ENCODE peak calls at places on chromosomes 5 and 9, in five cellular contexts. One of them, this sample, is unnamed.

GRCh38 chr5:75365740-75366139 is 28.7 kb downstream of the HMGCR start:
- DNase-seq in H1: no peak
- DNase-seq in IMR-90: peak
- DNase-seq in mesendoderm: peak
- DNase-seq in mesenchymal stem cell: peak
- DNase-seq in this sample: no peak

GRCh38 chr5:22908129-22908528 is 55.0 kb upstream of the CDH12 start:
- DNase-seq in H1: no peak
- DNase-seq in IMR-90: peak
- DNase-seq in mesendoderm: no peak
- DNase-seq in mesenchymal stem cell: peak
- DNase-seq in this sample: no peak

GRCh38 chr5:119368238-119368630 is 12.4 kb downstream of the TNFAIP8 start:
- DNase-seq in H1: no peak
- DNase-seq in IMR-90: no peak
- DNase-seq in mesendoderm: no peak
- DNase-seq in mesenchymal stem cell: no peak
- DNase-seq in this sample: no peak

GRCh38 chr5:61910771-61911170 is 395.2 kb upstream of the KIF2A start:
- DNase-seq in H1: no peak
- DNase-seq in IMR-90: no peak
- DNase-seq in mesendoderm: no peak
- DNase-seq in mesenchymal stem cell: no peak
- DNase-seq in this sample: no peak

GRCh38 chr5:177478711-177479646 is 5.5 kb upstream of the DBN1 start:
- DNase-seq in H1: no peak
- DNase-seq in IMR-90: peak
- DNase-seq in mesendoderm: no peak
- DNase-seq in mesenchymal stem cell: peak
- DNase-seq in this sample: no peak

GRCh38 chr5:168467755-168468280 is 18.5 kb upstream of the RARS1 start:
- DNase-seq in H1: no peak
- DNase-seq in IMR-90: no peak
- DNase-seq in mesendoderm: no peak
- DNase-seq in mesenchymal stem cell: no peak
- DNase-seq in this sample: no peak

GRCh38 chr5:141636413-141637265 is at the start of the genes HDAC3 and RELL2:
- DNase-seq in H1: peak
- DNase-seq in IMR-90: peak
- DNase-seq in mesendoderm: peak
- DNase-seq in mesenchymal stem cell: peak
- DNase-seq in this sample: peak

GRCh38 chr5:1174122-1174936 is 27.1 kb upstream of the SLC6A19 start:
- DNase-seq in H1: no peak
- DNase-seq in IMR-90: peak
- DNase-seq in mesendoderm: peak
- DNase-seq in mesenchymal stem cell: peak
- DNase-seq in this sample: peak

GRCh38 chr5:39205550-39205949 is 13.8 kb downstream of the FYB1 start:
- DNase-seq in H1: no peak
- DNase-seq in IMR-90: no peak
- DNase-seq in mesendoderm: no peak
- DNase-seq in mesenchymal stem cell: no peak
- DNase-seq in this sample: no peak

GRCh38 chr5:23468658-23469057 is 38.8 kb upstream of the PRDM9 start:
- DNase-seq in H1: no peak
- DNase-seq in IMR-90: no peak
- DNase-seq in mesendoderm: no peak
- DNase-seq in mesenchymal stem cell: no peak
- DNase-seq in this sample: no peak

GRCh38 chr5:172556262-172556661 is 84.8 kb upstream of the NEURL1B start:
- DNase-seq in H1: no peak
- DNase-seq in IMR-90: peak
- DNase-seq in mesendoderm: no peak
- DNase-seq in mesenchymal stem cell: no peak
- DNase-seq in this sample: no peak

GRCh38 chr9:78437721-78438610 is 141.0 kb downstream of the PSAT1 start:
- DNase-seq in H1: no peak
- DNase-seq in IMR-90: no peak
- DNase-seq in mesendoderm: peak
- DNase-seq in mesenchymal stem cell: no peak
- DNase-seq in this sample: no peak

GRCh38 chr5:160198148-160198545 is 31.2 kb upstream of the FABP6 start:
- DNase-seq in H1: no peak
- DNase-seq in IMR-90: no peak
- DNase-seq in mesendoderm: peak
- DNase-seq in mesenchymal stem cell: peak
- DNase-seq in this sample: peak

GRCh38 chr5:89037090-89037489 is 154.1 kb upstream of the MEF2C start:
- DNase-seq in H1: no peak
- DNase-seq in IMR-90: peak
- DNase-seq in mesendoderm: peak
- DNase-seq in mesenchymal stem cell: peak
- DNase-seq in this sample: no peak

GRCh38 chr9:73132034-73132776 is 19.5 kb upstream of the ANXA1 start:
- DNase-seq in H1: no peak
- DNase-seq in IMR-90: peak
- DNase-seq in mesendoderm: peak
- DNase-seq in mesenchymal stem cell: peak
- DNase-seq in this sample: peak

GRCh38 chr9:124894741-124895170 is 32.8 kb downstream of the ARPC5L start:
- DNase-seq in H1: no peak
- DNase-seq in IMR-90: peak
- DNase-seq in mesendoderm: peak
- DNase-seq in mesenchymal stem cell: peak
- DNase-seq in this sample: peak

GRCh38 chr5:67731886-67732285 is 483.7 kb upstream of the PIK3R1 start:
- DNase-seq in H1: no peak
- DNase-seq in IMR-90: no peak
- DNase-seq in mesendoderm: no peak
- DNase-seq in mesenchymal stem cell: no peak
- DNase-seq in this sample: no peak

GRCh38 chr9:130053109-130053503 is 600 bp upstream of the GPR107 start:
- DNase-seq in H1: no peak
- DNase-seq in IMR-90: no peak
- DNase-seq in mesendoderm: no peak
- DNase-seq in mesenchymal stem cell: no peak
- DNase-seq in this sample: no peak

GRCh38 chr5:126417178-126417577 is 6.0 kb upstream of the GRAMD2B start:
- DNase-seq in H1: no peak
- DNase-seq in IMR-90: no peak
- DNase-seq in mesendoderm: no peak
- DNase-seq in mesenchymal stem cell: no peak
- DNase-seq in this sample: no peak

GRCh38 chr9:100720922-100721321 is 143.0 kb downstream of the CAVIN4 start:
- DNase-seq in H1: no peak
- DNase-seq in IMR-90: peak
- DNase-seq in mesendoderm: no peak
- DNase-seq in mesenchymal stem cell: no peak
- DNase-seq in this sample: no peak

GRCh38 chr9:14433841-14434511 is 120.0 kb upstream of the NFIB start:
- DNase-seq in H1: no peak
- DNase-seq in IMR-90: peak
- DNase-seq in mesendoderm: no peak
- DNase-seq in mesenchymal stem cell: peak
- DNase-seq in this sample: no peak

GRCh38 chr9:129987047-129987446 is 55.9 kb downstream of the FNBP1 start:
- DNase-seq in H1: no peak
- DNase-seq in IMR-90: peak
- DNase-seq in mesendoderm: no peak
- DNase-seq in mesenchymal stem cell: no peak
- DNase-seq in this sample: no peak

GRCh38 chr5:93746406-93747056 is 5.1 kb upstream of the POU5F2 start:
- DNase-seq in H1: no peak
- DNase-seq in IMR-90: peak
- DNase-seq in mesendoderm: peak
- DNase-seq in mesenchymal stem cell: peak
- DNase-seq in this sample: no peak

GRCh38 chr9:20941177-20941690 is 90.2 kb downstream of the HACD4 start:
- DNase-seq in H1: peak
- DNase-seq in IMR-90: peak
- DNase-seq in mesendoderm: peak
- DNase-seq in mesenchymal stem cell: peak
- DNase-seq in this sample: peak

GRCh38 chr9:34556951-34557350 is 32.6 kb downstream of the CNTFR start:
- DNase-seq in H1: no peak
- DNase-seq in IMR-90: no peak
- DNase-seq in mesendoderm: no peak
- DNase-seq in mesenchymal stem cell: no peak
- DNase-seq in this sample: no peak

GRCh38 chr9:34556231-34556525 is 33.3 kb downstream of the CNTFR start:
- DNase-seq in H1: no peak
- DNase-seq in IMR-90: no peak
- DNase-seq in mesendoderm: no peak
- DNase-seq in mesenchymal stem cell: no peak
- DNase-seq in this sample: no peak

GRCh38 chr9:34555002-34555348 is 32.2 kb upstream of the ENHO start:
- DNase-seq in H1: no peak
- DNase-seq in IMR-90: no peak
- DNase-seq in mesendoderm: no peak
- DNase-seq in mesenchymal stem cell: no peak
- DNase-seq in this sample: no peak

GRCh38 chr9:34554211-34555001 is 31.6 kb upstream of the ENHO start:
- DNase-seq in H1: no peak
- DNase-seq in IMR-90: no peak
- DNase-seq in mesendoderm: peak
- DNase-seq in mesenchymal stem cell: no peak
- DNase-seq in this sample: no peak

GRCh38 chr9:34555435-34556230 is 32.8 kb upstream of the ENHO start:
- DNase-seq in H1: no peak
- DNase-seq in IMR-90: no peak
- DNase-seq in mesendoderm: no peak
- DNase-seq in mesenchymal stem cell: no peak
- DNase-seq in this sample: no peak
- H2BK15ac ChIP-seq in H1: peak
- H2BK15ac ChIP-seq in IMR-90: no peak
- H2BK15ac ChIP-seq in mesendoderm: no peak
- H2BK15ac ChIP-seq in mesenchymal stem cell: no peak
- H2BK15ac ChIP-seq in this sample: no peak

DNA sequence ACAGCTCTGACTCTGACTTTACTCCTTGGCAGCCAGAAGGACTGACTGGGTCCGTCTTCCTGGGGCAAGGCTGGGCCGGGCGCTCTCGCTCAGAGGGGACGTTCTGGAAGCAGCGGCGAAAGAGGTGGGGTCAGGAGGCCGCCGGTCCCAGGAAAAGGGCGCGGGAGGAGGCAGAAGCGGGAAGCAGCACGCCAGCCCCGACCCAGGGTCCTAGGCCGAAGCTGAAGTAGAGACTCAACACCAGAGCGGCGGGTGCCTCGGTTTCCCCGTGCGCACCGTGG is 1.5 kb downstream of the SHB start:
- DNase-seq in H1: no peak
- DNase-seq in IMR-90: no peak
- DNase-seq in mesendoderm: no peak
- DNase-seq in mesenchymal stem cell: no peak
- DNase-seq in this sample: peak
- H2BK15ac ChIP-seq in H1: no peak
- H2BK15ac ChIP-seq in IMR-90: peak
- H2BK15ac ChIP-seq in mesendoderm: no peak
- H2BK15ac ChIP-seq in mesenchymal stem cell: peak
- H2BK15ac ChIP-seq in this sample: no peak

DNA sequence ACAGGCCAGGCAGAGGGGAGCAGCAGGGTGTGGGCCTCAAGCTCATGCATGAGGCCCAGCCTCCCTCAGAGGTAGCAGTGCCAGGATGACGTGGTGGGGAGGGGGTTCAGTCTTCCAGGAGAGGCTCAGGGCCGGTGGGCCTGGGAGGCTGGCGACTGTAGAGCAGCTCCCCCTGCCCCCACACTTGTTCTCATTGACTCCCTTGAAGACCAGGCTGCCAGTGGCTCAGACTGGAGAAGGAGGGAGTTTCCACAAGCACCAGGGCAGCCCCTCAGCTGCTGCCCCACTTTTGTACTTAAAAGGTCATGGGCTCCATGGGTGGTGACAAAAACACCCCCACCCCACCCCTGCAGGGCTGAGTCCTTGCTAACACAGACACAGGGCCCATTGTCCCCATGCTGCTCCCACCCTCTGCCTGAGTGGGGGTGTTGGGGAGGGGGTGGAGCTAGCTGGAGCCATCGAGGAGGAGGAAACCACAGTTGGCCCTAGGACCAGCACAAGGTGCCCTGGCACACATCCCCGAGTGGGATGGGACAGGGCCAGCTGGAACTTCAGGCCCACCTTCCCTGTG is 10.5 kb downstream of the PDLIM4 start:
- DNase-seq in H1: no peak
- DNase-seq in IMR-90: no peak
- DNase-seq in mesendoderm: no peak
- DNase-seq in mesenchymal stem cell: no peak
- DNase-seq in this sample: peak
- H2BK15ac ChIP-seq in H1: no peak
- H2BK15ac ChIP-seq in IMR-90: no peak
- H2BK15ac ChIP-seq in mesendoderm: no peak
- H2BK15ac ChIP-seq in mesenchymal stem cell: no peak
- H2BK15ac ChIP-seq in this sample: no peak

GRCh38 chr5:133246376-133247144 is 194.7 kb downstream of the HSPA4 start:
- DNase-seq in H1: no peak
- DNase-seq in IMR-90: peak
- DNase-seq in mesendoderm: no peak
- DNase-seq in mesenchymal stem cell: no peak
- DNase-seq in this sample: no peak
- H2BK15ac ChIP-seq in H1: no peak
- H2BK15ac ChIP-seq in IMR-90: peak
- H2BK15ac ChIP-seq in mesendoderm: no peak
- H2BK15ac ChIP-seq in mesenchymal stem cell: no peak
- H2BK15ac ChIP-seq in this sample: no peak

GRCh38 chr9:19127881-19128719 is 808 bp upstream of the PLIN2 start:
- DNase-seq in H1: no peak
- DNase-seq in IMR-90: no peak
- DNase-seq in mesendoderm: peak
- DNase-seq in mesenchymal stem cell: peak
- DNase-seq in this sample: peak
- H2BK15ac ChIP-seq in H1: no peak
- H2BK15ac ChIP-seq in IMR-90: peak
- H2BK15ac ChIP-seq in mesendoderm: no peak
- H2BK15ac ChIP-seq in mesenchymal stem cell: peak
- H2BK15ac ChIP-seq in this sample: no peak

GRCh38 chr5:84231390-84231789 is 153.3 kb downstream of the EDIL3 start:
- DNase-seq in H1: no peak
- DNase-seq in IMR-90: no peak
- DNase-seq in mesendoderm: no peak
- DNase-seq in mesenchymal stem cell: no peak
- DNase-seq in this sample: no peak

GRCh38 chr5:84239509-84239908 is 145.2 kb downstream of the EDIL3 start:
- DNase-seq in H1: no peak
- DNase-seq in IMR-90: peak
- DNase-seq in mesendoderm: peak
- DNase-seq in mesenchymal stem cell: peak
- DNase-seq in this sample: no peak

GRCh38 chr5:84242286-84242685 is 142.4 kb downstream of the EDIL3 start:
- DNase-seq in H1: no peak
- DNase-seq in IMR-90: peak
- DNase-seq in mesendoderm: no peak
- DNase-seq in mesenchymal stem cell: peak
- DNase-seq in this sample: no peak

DNA sequence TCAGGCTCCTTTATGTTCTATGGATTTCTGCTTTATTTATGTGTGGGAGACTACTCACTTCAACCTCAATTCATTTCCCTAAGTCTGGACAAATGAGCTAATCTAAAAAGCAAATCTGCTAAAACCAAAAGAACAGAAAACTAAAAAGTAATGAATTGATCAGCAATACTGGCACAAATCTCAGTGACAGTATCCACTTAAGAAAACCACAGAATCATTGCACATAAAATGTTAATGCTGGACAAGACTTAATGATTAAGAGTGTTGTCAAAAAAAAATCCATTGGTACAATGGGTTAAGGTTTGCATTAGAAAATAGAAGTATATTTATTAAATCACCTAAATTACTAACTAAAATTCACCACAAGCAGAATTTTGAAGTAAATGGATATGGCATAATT is 147.6 kb downstream of the EDIL3 start:
- DNase-seq in H1: no peak
- DNase-seq in IMR-90: no peak
- DNase-seq in mesendoderm: no peak
- DNase-seq in mesenchymal stem cell: no peak
- DNase-seq in this sample: no peak
- H2BK15ac ChIP-seq in H1: no peak
- H2BK15ac ChIP-seq in IMR-90: no peak
- H2BK15ac ChIP-seq in mesendoderm: no peak
- H2BK15ac ChIP-seq in mesenchymal stem cell: no peak
- H2BK15ac ChIP-seq in this sample: no peak